ENCODE peak calls at places on chromosomes 13 and 19, in six cellular contexts. A is LHCN-M2, O is HT1080, U is tibial nerve, Q is GM13976, X is HepG2. S is an unnamed sample.

GRCh38 chr19:2250765-2251576 is 1.8 kb downstream of the AMH start:
- DNase-seq in A (no peak), O (no peak), U (no peak), Q (no peak), X (no peak), S (no peak)

GRCh38 chr13:96900992-96901391 is 93.3 kb downstream of the OXGR1 start:
- DNase-seq in A (no peak), O (no peak), U (no peak), Q (no peak), X (no peak), S (no peak)

GRCh38 chr19:46975918-46976782 is 43.5 kb upstream of the NPAS1 start:
- DNase-seq in A (peak; percentile 88), O (peak; percentile 64), U (peak; percentile 90), Q (no peak), X (peak; percentile 70), S (peak; percentile 90)

GRCh38 chr19:10655457-10656312 is 1.5 kb downstream of the ILF3 start:
- DNase-seq in A (peak; percentile 51), O (peak; percentile 44), U (no peak), Q (no peak), X (peak; percentile 12), S (no peak)

GRCh38 chr13:52371736-52372247 is 34.2 kb downstream of the THSD1 start:
- DNase-seq in A (peak; percentile 99), O (peak; percentile 93), U (no peak), Q (no peak), X (peak; percentile 66), S (no peak)

GRCh38 chr13:43132228-43132627 is 108.8 kb downstream of the DNAJC15 start:
- DNase-seq in A (peak; percentile 20), O (peak; percentile 56), U (no peak), Q (peak; percentile 42), X (peak; percentile 52), S (no peak)

GRCh38 chr19:4014541-4015491 is 7.3 kb downstream of the PIAS4 start:
- DNase-seq in A (no peak), O (no peak), U (no peak), Q (no peak), X (no peak), S (no peak)

GRCh38 chr13:94712812-94713555 is 639 bp upstream of the SOX21 start:
- DNase-seq in A (peak; percentile 13), O (peak; percentile 23), U (no peak), Q (peak; percentile 49), X (no peak), S (no peak)

GRCh38 chr19:30923096-30923495 is 426.1 kb downstream of the TSHZ3 start:
- DNase-seq in A (no peak), O (no peak), U (no peak), Q (no peak), X (no peak), S (no peak)

S was measured in lung.